ENCODE peak calls at places on chromosome 3, in six cellular contexts. O, C, N, U, J and V are unnamed samples.

GRCh38 chr3:35067750-35068149 is 571.6 kb upstream of the ARPP21 start:
- DNase-seq in U (no peak), J (no peak), C (no peak), N (no peak), O (no peak), V (no peak)

GRCh38 chr3:5376761-5377160 is 189.3 kb downstream of the EDEM1 start:
- DNase-seq in N (no peak), O (no peak), J (no peak), U (no peak), C (no peak), V (no peak)

GRCh38 chr3:163508212-163508611 is 1570.1 kb downstream of the SI start:
- DNase-seq in J (no peak), N (no peak), C (no peak), O (no peak), U (no peak), V (no peak)

GRCh38 chr3:117531078-117531477 is 821.5 kb downstream of the TUSC7 start:
- DNase-seq in O (no peak), C (no peak), U (no peak), J (no peak), N (no peak), V (no peak)

GRCh38 chr3:79881431-79881830 is 113.6 kb upstream of the ROBO1 start:
- DNase-seq in U (no peak), C (no peak), O (no peak), N (no peak), J (no peak), V (no peak)

GRCh38 chr3:112411425-112411824 is 78.5 kb downstream of the CD200 start:
- DNase-seq in O (no peak), N (no peak), C (no peak), U (no peak), J (no peak), V (no peak)

GRCh38 chr3:30129765-30130164 is 476.6 kb upstream of the TGFBR2 start:
- DNase-seq in N (no peak), U (no peak), J (no peak), O (no peak), C (no peak), V (no peak)

GRCh38 chr3:57691411-57692133 is 1.3 kb downstream of the DENND6A start:
- DNase-seq in N (peak; percentile 36), C (no peak), J (no peak), U (no peak), O (no peak), V (no peak)

GRCh38 chr3:12522721-12523120 is 22.6 kb downstream of the MKRN2OS start:
- DNase-seq in C (no peak), N (no peak), O (no peak), J (no peak), U (no peak), V (no peak)